ENCODE peak calls at places on chromosome 14, in eight cellular contexts. One of them, this sample, is unnamed.

GRCh38 chr14:69475194-69475818 is 9.2 kb upstream of the PLEKHD1 start:
- DNase-seq in HCT116: no peak
- DNase-seq in Panc1: no peak
- DNase-seq in GM23338: peak
- DNase-seq in K562: no peak
- DNase-seq in A549: peak
- DNase-seq in GM12878: no peak
- DNase-seq in SK-N-SH: peak
- DNase-seq in this sample: peak

GRCh38 chr14:49692895-49693737 is at the start of gene KLHDC1:
- DNase-seq in A549: peak
- DNase-seq in HCT116: no peak
- DNase-seq in Panc1: no peak
- DNase-seq in K562: peak
- DNase-seq in GM23338: peak
- DNase-seq in SK-N-SH: peak
- DNase-seq in GM12878: no peak
- DNase-seq in this sample: peak

GRCh38 chr14:91806716-91807115 is 60.6 kb downstream of the TC2N start:
- DNase-seq in Panc1: no peak
- DNase-seq in HCT116: no peak
- DNase-seq in SK-N-SH: no peak
- DNase-seq in GM12878: no peak
- DNase-seq in GM23338: no peak
- DNase-seq in K562: no peak
- DNase-seq in A549: no peak
- DNase-seq in this sample: no peak

GRCh38 chr14:35234007-35234406 is 58.2 kb upstream of the PSMA6 start:
- DNase-seq in GM12878: no peak
- DNase-seq in K562: no peak
- DNase-seq in Panc1: no peak
- DNase-seq in HCT116: no peak
- DNase-seq in SK-N-SH: no peak
- DNase-seq in A549: no peak
- DNase-seq in GM23338: no peak
- DNase-seq in this sample: no peak

GRCh38 chr14:75844486-75844885 is 137.3 kb downstream of the TGFB3 start:
- DNase-seq in GM23338: no peak
- DNase-seq in A549: no peak
- DNase-seq in K562: no peak
- DNase-seq in HCT116: no peak
- DNase-seq in SK-N-SH: no peak
- DNase-seq in Panc1: no peak
- DNase-seq in GM12878: no peak
- DNase-seq in this sample: no peak

GRCh38 chr14:103519043-103519836 is 3.4 kb downstream of the CKB start:
- DNase-seq in GM12878: no peak
- DNase-seq in SK-N-SH: peak
- DNase-seq in A549: peak
- DNase-seq in Panc1: no peak
- DNase-seq in GM23338: no peak
- DNase-seq in HCT116: no peak
- DNase-seq in K562: peak
- DNase-seq in this sample: no peak

GRCh38 chr14:35504260-35504659 is 29.7 kb upstream of the INSM2 start:
- DNase-seq in K562: no peak
- DNase-seq in A549: no peak
- DNase-seq in SK-N-SH: no peak
- DNase-seq in HCT116: no peak
- DNase-seq in GM12878: no peak
- DNase-seq in Panc1: no peak
- DNase-seq in GM23338: no peak
- DNase-seq in this sample: no peak

GRCh38 chr14:33347816-33348215 is 409.1 kb downstream of the NPAS3 start:
- DNase-seq in A549: no peak
- DNase-seq in Panc1: no peak
- DNase-seq in SK-N-SH: no peak
- DNase-seq in HCT116: no peak
- DNase-seq in GM23338: no peak
- DNase-seq in K562: no peak
- DNase-seq in GM12878: no peak
- DNase-seq in this sample: no peak

GRCh38 chr14:99910337-99911268 is 117.4 kb downstream of the EML1 start:
- DNase-seq in HCT116: no peak
- DNase-seq in K562: no peak
- DNase-seq in GM12878: no peak
- DNase-seq in GM23338: no peak
- DNase-seq in A549: peak
- DNase-seq in Panc1: peak
- DNase-seq in SK-N-SH: no peak
- DNase-seq in this sample: no peak

GRCh38 chr14:37864861-37865718 is 269.7 kb downstream of the TTC6 start:
- DNase-seq in A549: peak
- DNase-seq in HCT116: no peak
- DNase-seq in GM12878: no peak
- DNase-seq in Panc1: no peak
- DNase-seq in SK-N-SH: no peak
- DNase-seq in K562: no peak
- DNase-seq in GM23338: no peak
- DNase-seq in this sample: no peak

GRCh38 chr14:63672417-63673180 is 30.9 kb upstream of the WDR89 start:
- DNase-seq in Panc1: no peak
- DNase-seq in GM12878: peak
- DNase-seq in HCT116: no peak
- DNase-seq in A549: no peak
- DNase-seq in K562: no peak
- DNase-seq in SK-N-SH: no peak
- DNase-seq in GM23338: no peak
- DNase-seq in this sample: no peak

GRCh38 chr14:70254476-70254961 is 65.8 kb upstream of the SLC8A3 start:
- DNase-seq in K562: peak
- DNase-seq in GM12878: no peak
- DNase-seq in HCT116: no peak
- DNase-seq in Panc1: no peak
- DNase-seq in SK-N-SH: peak
- DNase-seq in A549: peak
- DNase-seq in GM23338: peak
- DNase-seq in this sample: no peak

GRCh38 chr14:94405481-94405880 is 17.1 kb upstream of the SERPINA1 start:
- DNase-seq in K562: no peak
- DNase-seq in SK-N-SH: no peak
- DNase-seq in Panc1: no peak
- DNase-seq in GM12878: no peak
- DNase-seq in HCT116: no peak
- DNase-seq in A549: no peak
- DNase-seq in GM23338: no peak
- DNase-seq in this sample: no peak

DNA sequence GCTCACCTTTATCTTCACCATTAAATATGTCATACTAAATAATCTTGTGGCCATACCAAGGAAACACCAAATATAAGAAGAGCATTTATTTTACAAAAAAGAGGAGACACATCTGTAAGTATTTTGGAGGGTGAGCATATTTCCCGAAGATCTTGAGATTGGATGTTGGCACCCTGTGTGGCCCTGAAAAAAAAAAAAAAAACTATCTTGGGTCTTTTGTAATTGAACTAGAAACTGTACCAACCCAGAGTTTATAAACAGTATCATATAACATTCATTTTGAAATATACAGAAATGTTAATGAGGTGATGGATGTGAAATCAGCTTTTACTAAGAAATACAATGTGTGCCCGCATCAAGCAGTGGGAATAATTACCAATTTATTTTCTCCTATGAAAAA is 104.0 kb upstream of the FRMD6 start:
- DNase-seq in SK-N-SH: no peak
- DNase-seq in GM23338: no peak
- DNase-seq in HCT116: no peak
- DNase-seq in K562: no peak
- DNase-seq in Panc1: no peak
- DNase-seq in A549: no peak
- DNase-seq in GM12878: no peak
- DNase-seq in this sample: no peak
- TF ChIP-seq REST in SK-N-SH: no peak
- TF ChIP-seq REST in GM23338: no peak
- TF ChIP-seq REST in HCT116: no peak
- TF ChIP-seq REST in K562: no peak
- TF ChIP-seq REST in Panc1: no peak
- TF ChIP-seq REST in A549: no peak
- TF ChIP-seq REST in GM12878: no peak
- TF ChIP-seq REST in this sample: no peak

GRCh38 chr14:86141966-86142365 is 612.0 kb downstream of the FLRT2 start:
- DNase-seq in GM12878: no peak
- DNase-seq in SK-N-SH: no peak
- DNase-seq in HCT116: no peak
- DNase-seq in A549: no peak
- DNase-seq in K562: no peak
- DNase-seq in GM23338: no peak
- DNase-seq in Panc1: no peak
- DNase-seq in this sample: no peak
- H3K4me3 ChIP-seq in GM12878: no peak
- H3K4me3 ChIP-seq in SK-N-SH: no peak
- H3K4me3 ChIP-seq in HCT116: no peak
- H3K4me3 ChIP-seq in A549: no peak
- H3K4me3 ChIP-seq in K562: no peak
- H3K4me3 ChIP-seq in GM23338: no peak
- H3K4me3 ChIP-seq in Panc1: no peak
- H3K4me3 ChIP-seq in this sample: no peak

DNA sequence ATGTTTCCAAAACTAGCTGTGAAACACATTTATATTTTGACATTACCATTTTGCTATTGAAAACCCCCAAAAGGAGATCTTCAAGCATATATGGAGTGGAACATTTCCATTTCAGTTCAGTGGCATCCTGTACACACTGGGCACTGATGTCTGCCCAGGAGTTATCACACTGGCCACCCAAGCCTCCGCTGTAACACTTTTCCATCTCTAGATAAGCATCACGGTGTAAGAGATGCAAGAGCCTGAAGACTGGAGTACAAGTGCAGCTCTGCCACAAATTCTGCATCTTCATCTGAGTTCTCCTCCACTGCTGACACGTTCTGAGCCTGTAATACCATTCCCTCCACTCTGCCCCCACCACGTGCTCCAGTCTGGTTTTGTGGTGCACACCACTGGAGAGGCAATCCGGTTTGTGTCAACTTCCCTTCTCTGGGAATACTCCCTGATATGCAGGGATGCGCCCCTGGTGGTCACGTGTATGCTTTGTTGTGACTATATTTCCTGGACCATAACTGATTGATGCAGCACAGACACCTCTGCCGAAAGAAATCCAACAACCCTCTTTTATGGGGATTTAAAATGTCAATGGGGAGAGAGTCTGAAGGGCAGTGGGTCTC is 12.7 kb downstream of the SPTLC2 start:
- DNase-seq in A549: peak
- DNase-seq in SK-N-SH: peak
- DNase-seq in GM12878: no peak
- DNase-seq in K562: peak
- DNase-seq in Panc1: no peak
- DNase-seq in GM23338: no peak
- DNase-seq in HCT116: no peak
- DNase-seq in this sample: peak
- TF ChIP-seq CTCF in A549: peak
- TF ChIP-seq CTCF in SK-N-SH: peak
- TF ChIP-seq CTCF in GM12878: peak
- TF ChIP-seq CTCF in K562: peak
- TF ChIP-seq CTCF in Panc1: peak
- TF ChIP-seq CTCF in GM23338: peak
- TF ChIP-seq CTCF in HCT116: peak
- TF ChIP-seq CTCF in this sample: no peak

DNA sequence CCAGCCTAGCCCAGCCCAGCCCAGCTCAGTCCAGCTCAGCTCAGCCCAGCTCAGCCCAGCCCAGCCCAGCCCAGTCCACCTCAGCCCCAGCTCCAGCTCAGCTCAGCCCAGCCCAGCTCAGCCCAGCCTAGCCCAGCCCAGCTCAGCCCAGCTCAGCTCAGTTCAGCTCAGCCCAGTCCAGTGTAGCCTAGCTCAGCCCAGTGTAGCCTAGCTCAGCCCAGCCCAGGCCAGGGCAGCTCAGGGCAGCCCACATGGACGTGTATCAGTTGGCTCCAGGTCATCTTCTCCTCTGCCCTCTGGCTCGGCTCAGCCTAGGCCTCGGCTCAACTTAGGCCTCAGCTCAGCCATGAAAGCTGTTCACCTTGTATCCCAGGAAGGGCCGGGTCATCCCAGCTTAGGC is 64.7 kb downstream of the TMEM121 start:
- DNase-seq in A549: no peak
- DNase-seq in HCT116: no peak
- DNase-seq in SK-N-SH: no peak
- DNase-seq in K562: no peak
- DNase-seq in GM12878: no peak
- DNase-seq in GM23338: no peak
- DNase-seq in Panc1: no peak
- DNase-seq in this sample: no peak
- TF ChIP-seq REST in A549: no peak
- TF ChIP-seq REST in HCT116: no peak
- TF ChIP-seq REST in SK-N-SH: no peak
- TF ChIP-seq REST in K562: no peak
- TF ChIP-seq REST in GM12878: no peak
- TF ChIP-seq REST in GM23338: no peak
- TF ChIP-seq REST in Panc1: no peak
- TF ChIP-seq REST in this sample: no peak

GRCh38 chr14:52948039-52948438 is 2.8 kb downstream of the FERMT2 start:
- DNase-seq in GM12878: no peak
- DNase-seq in A549: no peak
- DNase-seq in SK-N-SH: no peak
- DNase-seq in Panc1: no peak
- DNase-seq in HCT116: no peak
- DNase-seq in GM23338: no peak
- DNase-seq in K562: no peak
- DNase-seq in this sample: no peak
- H3K4me3 ChIP-seq in GM12878: no peak
- H3K4me3 ChIP-seq in A549: no peak
- H3K4me3 ChIP-seq in SK-N-SH: peak
- H3K4me3 ChIP-seq in Panc1: no peak
- H3K4me3 ChIP-seq in HCT116: no peak
- H3K4me3 ChIP-seq in GM23338: peak
- H3K4me3 ChIP-seq in K562: no peak
- H3K4me3 ChIP-seq in this sample: no peak

DNA sequence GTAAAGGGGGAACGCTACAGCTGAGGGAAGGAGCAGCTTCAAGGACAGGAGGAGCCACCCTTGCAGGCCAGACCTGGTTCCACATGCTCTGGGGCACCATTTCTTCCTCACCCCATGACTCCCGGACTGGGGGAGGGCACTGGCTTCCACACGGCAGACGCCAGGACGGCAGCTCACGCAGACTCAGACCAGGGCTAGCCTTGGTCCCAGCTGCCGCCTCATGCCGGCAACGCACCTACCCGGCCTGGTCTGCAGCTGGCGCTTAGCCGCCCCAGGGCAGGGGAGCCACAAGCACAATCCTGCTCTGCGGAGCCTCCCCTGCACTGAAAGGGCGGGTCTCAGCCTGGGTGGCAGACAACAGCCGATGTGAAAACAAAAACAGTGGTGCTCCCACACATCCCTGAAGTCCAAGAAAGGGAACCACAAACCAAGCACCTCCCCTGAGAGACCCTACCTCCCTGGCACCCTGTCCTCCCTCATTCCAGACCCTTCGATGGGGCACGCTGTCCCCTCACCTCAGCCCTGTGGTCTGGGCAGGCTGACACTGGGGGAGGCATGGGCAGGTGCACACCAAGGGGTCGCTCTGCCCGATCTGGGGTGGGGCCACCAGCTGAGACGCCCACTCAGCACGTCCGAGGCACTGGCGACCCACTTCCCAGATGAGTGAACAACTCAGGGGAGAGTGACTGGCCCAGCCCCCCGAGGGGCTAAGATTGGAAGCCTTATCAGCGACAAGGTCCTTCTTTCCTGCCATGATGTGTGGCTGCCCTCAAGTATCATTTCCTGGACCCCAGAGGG is 65.0 kb downstream of the CHGA start:
- DNase-seq in K562: no peak
- DNase-seq in A549: no peak
- DNase-seq in HCT116: no peak
- DNase-seq in Panc1: no peak
- DNase-seq in GM23338: no peak
- DNase-seq in GM12878: no peak
- DNase-seq in SK-N-SH: peak
- DNase-seq in this sample: no peak
- TF ChIP-seq CTCF in K562: no peak
- TF ChIP-seq CTCF in A549: no peak
- TF ChIP-seq CTCF in HCT116: no peak
- TF ChIP-seq CTCF in Panc1: no peak
- TF ChIP-seq CTCF in GM23338: no peak
- TF ChIP-seq CTCF in GM12878: no peak
- TF ChIP-seq CTCF in SK-N-SH: no peak
- TF ChIP-seq CTCF in this sample: no peak

This sample was measured in HL-60.